ENCODE peak calls at places on chromosomes 3 and 15, in eight cellular contexts. Z, Y, P, A, U, K, Q and O are unnamed samples.

GRCh38 chr3:5510300-5510699 is 322.8 kb downstream of the EDEM1 start:
- DNase-seq in Z (no peak), Y (no peak), P (no peak), A (no peak), U (no peak), K (no peak), Q (no peak), O (no peak)

GRCh38 chr3:53629396-53629711 is 134.9 kb downstream of the CACNA1D start:
- DNase-seq in Z (no peak), Y (no peak), P (no peak), A (no peak), U (no peak), K (no peak), Q (no peak), O (no peak)

GRCh38 chr15:96767703-96768434 is 437.4 kb downstream of the NR2F2 start:
- DNase-seq in Z (no peak), Y (no peak), P (no peak), A (no peak), U (no peak), K (no peak), Q (no peak), O (no peak)

GRCh38 chr15:90664650-90665287 is 52.4 kb upstream of the BLM start:
- DNase-seq in Z (no peak), Y (no peak), P (peak), A (no peak), U (no peak), K (no peak), Q (peak), O (no peak)

GRCh38 chr15:90862964-90863721 is 5.2 kb upstream of the FURIN start:
- DNase-seq in Z (no peak), Y (no peak), P (no peak), A (no peak), U (no peak), K (no peak), Q (no peak), O (no peak)

GRCh38 chr3:122563717-122564025 is 429 bp downstream of the PARP9 start:
- DNase-seq in Z (no peak), Y (no peak), P (peak), A (no peak), U (no peak), K (no peak), Q (no peak), O (no peak)

GRCh38 chr15:74548236-74548635 is 7.2 kb downstream of the ARID3B start:
- DNase-seq in Z (no peak), Y (no peak), P (no peak), A (no peak), U (no peak), K (no peak), Q (no peak), O (no peak)

GRCh38 chr3:177516130-177517011 is 319.1 kb upstream of the TBL1XR1 start:
- DNase-seq in Z (no peak), Y (no peak), P (no peak), A (no peak), U (no peak), K (no peak), Q (peak), O (no peak)

GRCh38 chr3:141575879-141576743 is 89.3 kb downstream of the RASA2 start:
- DNase-seq in Z (no peak), Y (no peak), P (peak), A (no peak), U (no peak), K (no peak), Q (no peak), O (no peak)

GRCh38 chr3:134992180-134992579 is 197.1 kb downstream of the EPHB1 start:
- DNase-seq in Z (no peak), Y (no peak), P (no peak), A (no peak), U (no peak), K (no peak), Q (no peak), O (no peak)